ENCODE peak calls at places on chromosome 11, in eight cellular contexts. One of them, this sample, is unnamed.

GRCh38 chr11:78195917-78196545 is 7.3 kb downstream of the USP35 start:
- DNase-seq in glomerular endothelial cell: no peak
- DNase-seq in CD4-positive, alpha-beta memory T cell: no peak
- DNase-seq in NCI-H2081: no peak
- DNase-seq in sigmoid colon: no peak
- DNase-seq in ACHN: no peak
- DNase-seq in cardiac muscle cell: no peak
- DNase-seq in heart left ventricle: no peak
- DNase-seq in this sample: no peak

GRCh38 chr11:5364214-5364613 is 12.9 kb downstream of the OR51B6 start:
- DNase-seq in glomerular endothelial cell: no peak
- DNase-seq in CD4-positive, alpha-beta memory T cell: no peak
- DNase-seq in NCI-H2081: no peak
- DNase-seq in sigmoid colon: no peak
- DNase-seq in ACHN: peak; percentile 67
- DNase-seq in cardiac muscle cell: no peak
- DNase-seq in heart left ventricle: no peak
- DNase-seq in this sample: no peak

GRCh38 chr11:119599864-119600593 is 129.0 kb downstream of the NECTIN1 start:
- DNase-seq in glomerular endothelial cell: no peak
- DNase-seq in CD4-positive, alpha-beta memory T cell: no peak
- DNase-seq in NCI-H2081: no peak
- DNase-seq in sigmoid colon: no peak
- DNase-seq in ACHN: peak; percentile 13
- DNase-seq in cardiac muscle cell: no peak
- DNase-seq in heart left ventricle: no peak
- DNase-seq in this sample: no peak

GRCh38 chr11:783581-784015 is 6.3 kb downstream of the CEND1 start:
- DNase-seq in glomerular endothelial cell: no peak
- DNase-seq in CD4-positive, alpha-beta memory T cell: peak; percentile 22
- DNase-seq in NCI-H2081: peak; percentile 71
- DNase-seq in sigmoid colon: peak; percentile 86
- DNase-seq in ACHN: no peak
- DNase-seq in cardiac muscle cell: peak; percentile 89
- DNase-seq in heart left ventricle: peak; percentile 85
- DNase-seq in this sample: peak; percentile 29

GRCh38 chr11:126431401-126432064 is 76.0 kb downstream of the ST3GAL4 start:
- DNase-seq in glomerular endothelial cell: peak; percentile 33
- DNase-seq in CD4-positive, alpha-beta memory T cell: no peak
- DNase-seq in NCI-H2081: no peak
- DNase-seq in sigmoid colon: peak; percentile 84
- DNase-seq in ACHN: peak; percentile 27
- DNase-seq in cardiac muscle cell: no peak
- DNase-seq in heart left ventricle: no peak
- DNase-seq in this sample: no peak

GRCh38 chr11:2386591-2386990 is 9.5 kb downstream of the CD81 start:
- DNase-seq in glomerular endothelial cell: no peak
- DNase-seq in CD4-positive, alpha-beta memory T cell: no peak
- DNase-seq in NCI-H2081: no peak
- DNase-seq in sigmoid colon: no peak
- DNase-seq in ACHN: no peak
- DNase-seq in cardiac muscle cell: no peak
- DNase-seq in heart left ventricle: no peak
- DNase-seq in this sample: no peak

GRCh38 chr11:61293869-61294716 is 1.0 kb downstream of the VWCE start:
- DNase-seq in glomerular endothelial cell: no peak
- DNase-seq in CD4-positive, alpha-beta memory T cell: peak; percentile 8
- DNase-seq in NCI-H2081: peak; percentile 58
- DNase-seq in sigmoid colon: peak; percentile 85
- DNase-seq in ACHN: peak; percentile 17
- DNase-seq in cardiac muscle cell: peak; percentile 40
- DNase-seq in heart left ventricle: peak; percentile 75
- DNase-seq in this sample: peak; percentile 3

GRCh38 chr11:34192481-34193401 is 87.3 kb downstream of the NAT10 start:
- DNase-seq in glomerular endothelial cell: no peak
- DNase-seq in CD4-positive, alpha-beta memory T cell: no peak
- DNase-seq in NCI-H2081: peak; percentile 39
- DNase-seq in sigmoid colon: peak; percentile 86
- DNase-seq in ACHN: peak; percentile 88
- DNase-seq in cardiac muscle cell: no peak
- DNase-seq in heart left ventricle: no peak
- DNase-seq in this sample: no peak

GRCh38 chr11:26827567-26828037 is 105.7 kb upstream of the SLC5A12 start:
- DNase-seq in glomerular endothelial cell: no peak
- DNase-seq in CD4-positive, alpha-beta memory T cell: no peak
- DNase-seq in NCI-H2081: no peak
- DNase-seq in sigmoid colon: peak; percentile 60
- DNase-seq in ACHN: no peak
- DNase-seq in cardiac muscle cell: peak; percentile 2
- DNase-seq in heart left ventricle: no peak
- DNase-seq in this sample: no peak